ENCODE peak calls at places on chromosomes 11 and 22, in six cellular contexts. W is sigmoid colon, Y is A549, X is uterus, M is body of pancreas, D is esophagus squamous epithelium. J is an unnamed sample.

GRCh38 chr11:73393479-73394415 is 17.5 kb downstream of the RELT start:
- DNase-seq in W (peak; percentile 83), Y (peak; percentile 83), X (peak; percentile 73), M (peak; percentile 80), D (peak; percentile 28), J (peak; percentile 87)

GRCh38 chr11:86011175-86011574 is 57.7 kb downstream of the PICALM start:
- DNase-seq in W (no peak), Y (no peak), X (no peak), M (no peak), D (no peak), J (no peak)

GRCh38 chr11:72871089-72871488 is 56.9 kb downstream of the ATG16L2 start:
- DNase-seq in W (no peak), Y (no peak), X (no peak), M (no peak), D (no peak), J (no peak)

GRCh38 chr11:69830086-69830485 is 10.9 kb upstream of the FGF3 start:
- DNase-seq in W (peak; percentile 34), Y (no peak), X (no peak), M (no peak), D (no peak), J (no peak)

GRCh38 chr11:44532809-44533208 is 32.7 kb upstream of the CD82 start:
- DNase-seq in W (no peak), Y (no peak), X (no peak), M (no peak), D (no peak), J (no peak)

GRCh38 chr11:13368041-13368446 is 90.5 kb downstream of the BMAL1 start:
- DNase-seq in W (no peak), Y (no peak), X (no peak), M (no peak), D (no peak), J (no peak)

GRCh38 chr11:9862981-9863380 is 199.1 kb downstream of the SWAP70 start:
- DNase-seq in W (no peak), Y (peak; percentile 35), X (no peak), M (no peak), D (no peak), J (no peak)

GRCh38 chr11:71080239-71081097 is 171.9 kb downstream of the SHANK2 start:
- DNase-seq in W (peak; percentile 85), Y (peak; percentile 87), X (no peak), M (peak; percentile 60), D (no peak), J (peak; percentile 59)

GRCh38 chr22:50737728-50738648 is at the start of gene ACR:
- DNase-seq in W (no peak), Y (no peak), X (no peak), M (no peak), D (no peak), J (no peak)

GRCh38 chr11:132093861-132094260 is 723.4 kb downstream of the NTM start:
- DNase-seq in W (no peak), Y (no peak), X (no peak), M (no peak), D (no peak), J (no peak)

GRCh38 chr22:46966495-46966845 is 204.0 kb downstream of the TBC1D22A start:
- DNase-seq in W (no peak), Y (no peak), X (no peak), M (no peak), D (no peak), J (no peak)

GRCh38 chr11:36241512-36241911 is 47.7 kb downstream of the COMMD9 start:
- DNase-seq in W (no peak), Y (no peak), X (no peak), M (no peak), D (no peak), J (no peak)

GRCh38 chr11:47983464-47984397 is 3.4 kb downstream of the PTPRJ start:
- DNase-seq in W (no peak), Y (peak; percentile 65), X (no peak), M (no peak), D (no peak), J (no peak)

GRCh38 chr11:85947431-85948272 is 92.5 kb downstream of the CCDC83 start:
- DNase-seq in W (no peak), Y (peak; percentile 46), X (no peak), M (no peak), D (no peak), J (peak; percentile 30)

GRCh38 chr22:23606204-23607131 is 25.7 kb downstream of the DRICH1 start:
- DNase-seq in W (no peak), Y (no peak), X (no peak), M (no peak), D (no peak), J (no peak)

GRCh38 chr22:19385221-19385906 is 46.2 kb downstream of the HIRA start:
- DNase-seq in W (peak; percentile 53), Y (no peak), X (no peak), M (no peak), D (no peak), J (no peak)

GRCh38 chr11:99418927-99419707 is 398.4 kb downstream of the CNTN5 start:
- DNase-seq in W (no peak), Y (no peak), X (no peak), M (no peak), D (no peak), J (no peak)

DNA sequence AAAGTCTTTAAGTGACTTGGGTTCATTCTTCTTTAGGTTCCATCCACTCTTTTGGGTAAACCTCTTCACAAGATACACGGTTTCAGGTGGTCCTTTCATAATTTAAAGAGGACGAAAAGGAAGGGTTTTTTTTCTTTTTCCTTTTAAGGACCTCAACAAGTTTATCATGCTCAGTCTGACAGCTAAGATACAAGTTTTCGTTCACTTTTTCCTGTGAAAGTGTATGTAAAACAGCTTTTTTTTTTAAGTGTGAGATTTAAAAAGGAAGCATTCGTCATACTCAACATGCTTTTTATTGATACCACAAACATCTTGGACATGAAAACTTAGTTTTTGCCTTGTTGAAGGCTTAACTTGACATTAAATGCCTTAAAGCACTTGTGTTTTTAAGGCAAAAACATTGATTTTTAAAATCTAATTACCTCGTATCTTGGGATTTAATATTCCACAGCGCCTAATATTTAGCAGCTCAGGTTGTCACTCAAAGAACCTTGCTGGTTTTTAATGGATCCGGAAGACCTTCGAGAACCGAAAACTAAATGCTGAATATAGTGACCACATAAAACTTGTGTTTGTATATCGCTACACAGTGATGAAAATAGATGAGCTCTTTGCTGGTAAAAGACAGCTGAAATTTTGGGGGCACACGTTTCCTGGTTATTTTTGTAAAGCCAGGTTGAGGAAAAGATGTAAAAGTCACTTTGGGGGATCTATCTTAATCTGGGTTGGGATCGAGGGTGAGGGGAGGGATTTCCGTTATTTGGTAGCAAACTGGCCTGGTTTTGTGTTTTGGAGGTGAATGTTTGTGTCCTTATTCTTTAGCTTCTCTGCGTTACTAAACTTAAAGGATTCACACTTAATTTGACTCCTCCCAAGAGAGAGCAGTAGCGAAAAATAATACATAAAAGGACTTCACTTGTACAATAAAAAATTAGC is 2.3 kb downstream of the PCF11 start:
- DNase-seq in W (no peak), Y (no peak), X (no peak), M (no peak), D (no peak), J (no peak)
- TF ChIP-seq POLR2A in W (no peak), Y (no peak), X (no peak), M (no peak), D (no peak), J (no peak)

DNA sequence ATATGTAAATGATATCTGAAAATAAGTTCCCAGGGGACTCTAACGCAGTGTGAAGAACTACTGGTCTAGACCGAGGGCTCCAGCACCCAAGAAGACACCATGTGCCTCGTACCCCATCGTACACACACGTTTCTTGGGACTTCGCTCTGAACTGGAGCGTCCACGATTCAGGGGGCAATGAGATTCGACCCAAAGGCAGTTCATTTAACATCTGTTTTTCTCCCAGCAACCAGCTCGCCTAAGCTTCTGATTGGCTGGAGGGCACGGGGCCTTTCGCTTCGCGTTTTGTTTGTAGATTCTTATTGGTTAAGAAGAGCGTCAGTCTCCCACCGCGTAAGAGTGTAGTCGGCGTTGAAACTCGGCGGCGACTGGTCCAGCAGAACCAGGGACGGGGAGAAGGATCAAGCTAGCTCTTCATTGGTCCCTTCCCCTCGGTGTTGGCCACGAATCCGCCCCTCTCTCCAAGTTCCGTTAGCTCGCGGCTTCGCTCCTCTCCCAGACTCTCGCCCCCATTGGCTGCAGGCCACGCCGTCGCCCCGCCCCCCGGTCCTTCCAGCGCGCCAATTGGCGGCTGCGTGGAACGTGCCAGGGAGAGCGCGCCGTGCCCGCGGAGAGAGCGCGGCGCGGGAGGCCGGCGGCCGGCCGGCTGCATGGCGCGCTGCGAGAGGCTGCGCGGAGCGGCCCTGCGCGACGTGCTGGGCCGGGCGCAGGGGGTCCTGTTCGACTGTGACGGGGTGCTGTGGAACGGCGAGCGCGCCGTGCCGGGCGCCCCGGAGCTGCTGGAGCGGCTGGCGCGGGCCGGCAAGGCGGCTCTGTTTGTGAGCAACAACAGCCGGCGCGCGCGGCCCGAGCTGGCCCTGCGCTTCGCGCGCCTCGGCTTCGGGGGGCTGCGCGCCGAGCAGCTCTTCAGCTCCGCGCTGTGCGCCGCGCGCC is at the start of gene PDXP:
- DNase-seq in W (peak; percentile 100), Y (peak; percentile 99), X (peak; percentile 100), M (peak; percentile 99), D (peak; percentile 93), J (peak; percentile 97)
- TF ChIP-seq POLR2A in W (no peak), Y (peak; percentile 64), X (peak; percentile 85), M (no peak), D (peak; percentile 58), J (peak; percentile 70)

GRCh38 chr22:42958937-42959336 is 56.0 kb downstream of the PACSIN2 start:
- DNase-seq in W (no peak), Y (no peak), X (no peak), M (no peak), D (no peak), J (no peak)

GRCh38 chr22:42961815-42962214 is 53.1 kb downstream of the PACSIN2 start:
- DNase-seq in W (no peak), Y (no peak), X (no peak), M (no peak), D (no peak), J (no peak)

GRCh38 chr22:42959472-42960145 is 55.3 kb downstream of the PACSIN2 start:
- DNase-seq in W (peak; percentile 77), Y (peak; percentile 79), X (no peak), M (peak; percentile 74), D (no peak), J (no peak)

GRCh38 chr22:42957958-42958357 is 57.0 kb downstream of the PACSIN2 start:
- DNase-seq in W (no peak), Y (no peak), X (no peak), M (no peak), D (no peak), J (no peak)

DNA sequence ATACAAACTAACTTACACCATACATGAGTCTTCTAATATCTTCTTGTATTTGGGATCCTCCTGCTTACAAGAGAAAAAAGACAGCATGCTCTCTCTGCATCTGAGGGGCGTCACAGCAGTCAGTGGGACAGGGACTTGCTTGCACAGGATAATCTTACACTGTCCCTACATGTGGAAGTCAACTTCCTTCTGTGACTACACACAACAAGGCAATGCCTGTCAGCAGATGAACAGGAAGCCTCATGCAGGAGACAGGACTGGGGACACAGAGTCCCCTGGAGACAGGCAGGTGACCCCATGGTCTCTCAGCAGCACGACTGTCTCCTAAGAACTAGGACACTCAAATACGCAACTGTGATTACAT is 54.8 kb downstream of the PACSIN2 start:
- DNase-seq in W (no peak), Y (no peak), X (no peak), M (no peak), D (no peak), J (no peak)
- TF ChIP-seq POLR2A in W (no peak), Y (no peak), X (no peak), M (no peak), D (no peak), J (no peak)

DNA sequence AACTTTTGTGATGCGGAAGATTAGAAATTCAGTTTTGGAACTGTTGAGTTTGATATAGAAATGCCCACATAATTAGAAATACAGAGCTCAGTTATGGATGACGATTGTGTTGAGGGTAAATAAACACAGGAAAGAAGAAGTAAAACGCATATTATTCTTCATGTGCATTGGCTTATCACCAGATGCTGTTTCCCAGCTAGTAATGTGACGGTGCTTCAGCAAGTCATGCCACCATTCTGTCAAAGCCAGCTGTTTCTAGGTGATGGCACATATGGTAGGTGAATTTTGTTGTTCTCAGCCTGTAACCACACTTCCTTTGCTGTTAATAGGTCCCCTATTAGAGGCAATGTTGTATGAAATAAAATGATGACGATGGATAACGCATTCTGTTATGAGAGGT is 68.9 kb downstream of the C11orf65 start:
- DNase-seq in W (no peak), Y (no peak), X (no peak), M (no peak), D (no peak), J (no peak)
- TF ChIP-seq POLR2A in W (no peak), Y (no peak), X (no peak), M (no peak), D (no peak), J (no peak)

J was measured in H54.